ENCODE peak calls at places on chromosomes 13 and 19, in eight cellular contexts. One of them, this sample, is unnamed.

GRCh38 chr19:18756896-18757295 is 34.2 kb downstream of the COMP start:
- DNase-seq in heart left ventricle: no peak
- DNase-seq in breast epithelium: peak
- DNase-seq in GM12864: no peak
- DNase-seq in type B pancreatic cell: no peak
- DNase-seq in endothelial cell: no peak
- DNase-seq in PC-3: no peak
- DNase-seq in HL-60: no peak
- DNase-seq in this sample: no peak

GRCh38 chr13:110342474-110342873 is 35.4 kb downstream of the COL4A2 start:
- DNase-seq in GM12864: no peak
- DNase-seq in type B pancreatic cell: no peak
- DNase-seq in breast epithelium: no peak
- DNase-seq in endothelial cell: no peak
- DNase-seq in HL-60: no peak
- DNase-seq in PC-3: no peak
- DNase-seq in heart left ventricle: no peak
- DNase-seq in this sample: no peak

GRCh38 chr13:40161008-40161694 is 505.3 kb downstream of the FOXO1 start:
- DNase-seq in endothelial cell: no peak
- DNase-seq in breast epithelium: no peak
- DNase-seq in type B pancreatic cell: no peak
- DNase-seq in GM12864: no peak
- DNase-seq in HL-60: no peak
- DNase-seq in PC-3: no peak
- DNase-seq in heart left ventricle: no peak
- DNase-seq in this sample: peak

GRCh38 chr19:11560404-11560988 is 1.5 kb upstream of the ELOF1 start:
- DNase-seq in breast epithelium: no peak
- DNase-seq in type B pancreatic cell: no peak
- DNase-seq in GM12864: peak
- DNase-seq in heart left ventricle: no peak
- DNase-seq in PC-3: peak
- DNase-seq in endothelial cell: peak
- DNase-seq in HL-60: peak
- DNase-seq in this sample: no peak

GRCh38 chr13:76812971-76813691 is 73.1 kb downstream of the KCTD12 start:
- DNase-seq in type B pancreatic cell: no peak
- DNase-seq in PC-3: no peak
- DNase-seq in HL-60: no peak
- DNase-seq in breast epithelium: peak
- DNase-seq in heart left ventricle: no peak
- DNase-seq in endothelial cell: no peak
- DNase-seq in GM12864: no peak
- DNase-seq in this sample: peak

GRCh38 chr13:101127741-101128353 is 288.5 kb downstream of the NALCN start:
- DNase-seq in GM12864: no peak
- DNase-seq in PC-3: peak
- DNase-seq in endothelial cell: peak
- DNase-seq in type B pancreatic cell: no peak
- DNase-seq in HL-60: no peak
- DNase-seq in heart left ventricle: no peak
- DNase-seq in breast epithelium: no peak
- DNase-seq in this sample: no peak

GRCh38 chr19:39805120-39805519 is 26.5 kb downstream of the LEUTX start:
- DNase-seq in endothelial cell: no peak
- DNase-seq in breast epithelium: no peak
- DNase-seq in type B pancreatic cell: no peak
- DNase-seq in heart left ventricle: no peak
- DNase-seq in HL-60: no peak
- DNase-seq in PC-3: no peak
- DNase-seq in GM12864: no peak
- DNase-seq in this sample: no peak

GRCh38 chr13:45809810-45810394 is 41.7 kb downstream of the SIAH3 start:
- DNase-seq in type B pancreatic cell: no peak
- DNase-seq in GM12864: no peak
- DNase-seq in PC-3: no peak
- DNase-seq in breast epithelium: no peak
- DNase-seq in endothelial cell: no peak
- DNase-seq in HL-60: no peak
- DNase-seq in heart left ventricle: no peak
- DNase-seq in this sample: no peak

GRCh38 chr13:66216723-66217122 is 1013.4 kb downstream of the PCDH9 start:
- DNase-seq in breast epithelium: no peak
- DNase-seq in GM12864: no peak
- DNase-seq in type B pancreatic cell: no peak
- DNase-seq in PC-3: no peak
- DNase-seq in heart left ventricle: no peak
- DNase-seq in endothelial cell: no peak
- DNase-seq in HL-60: no peak
- DNase-seq in this sample: no peak

GRCh38 chr19:47239152-47239551 is 8.2 kb upstream of the BBC3 start:
- DNase-seq in PC-3: no peak
- DNase-seq in breast epithelium: no peak
- DNase-seq in type B pancreatic cell: no peak
- DNase-seq in HL-60: no peak
- DNase-seq in GM12864: no peak
- DNase-seq in endothelial cell: no peak
- DNase-seq in heart left ventricle: no peak
- DNase-seq in this sample: no peak

GRCh38 chr19:17490411-17490810 is 20.1 kb downstream of the SLC27A1 start:
- DNase-seq in type B pancreatic cell: no peak
- DNase-seq in endothelial cell: no peak
- DNase-seq in HL-60: no peak
- DNase-seq in GM12864: no peak
- DNase-seq in heart left ventricle: no peak
- DNase-seq in PC-3: no peak
- DNase-seq in breast epithelium: no peak
- DNase-seq in this sample: no peak

GRCh38 chr19:17486545-17486944 is 16.2 kb downstream of the SLC27A1 start:
- DNase-seq in heart left ventricle: no peak
- DNase-seq in PC-3: no peak
- DNase-seq in breast epithelium: no peak
- DNase-seq in endothelial cell: no peak
- DNase-seq in HL-60: no peak
- DNase-seq in type B pancreatic cell: no peak
- DNase-seq in GM12864: no peak
- DNase-seq in this sample: no peak

GRCh38 chr19:17487240-17488121 is 17.2 kb downstream of the SLC27A1 start:
- DNase-seq in PC-3: no peak
- DNase-seq in GM12864: no peak
- DNase-seq in heart left ventricle: no peak
- DNase-seq in HL-60: no peak
- DNase-seq in breast epithelium: no peak
- DNase-seq in type B pancreatic cell: no peak
- DNase-seq in endothelial cell: no peak
- DNase-seq in this sample: no peak

GRCh38 chr19:17489392-17490030 is 19.2 kb downstream of the SLC27A1 start:
- DNase-seq in type B pancreatic cell: no peak
- DNase-seq in endothelial cell: peak
- DNase-seq in heart left ventricle: no peak
- DNase-seq in GM12864: no peak
- DNase-seq in HL-60: no peak
- DNase-seq in PC-3: no peak
- DNase-seq in breast epithelium: no peak
- DNase-seq in this sample: no peak

DNA sequence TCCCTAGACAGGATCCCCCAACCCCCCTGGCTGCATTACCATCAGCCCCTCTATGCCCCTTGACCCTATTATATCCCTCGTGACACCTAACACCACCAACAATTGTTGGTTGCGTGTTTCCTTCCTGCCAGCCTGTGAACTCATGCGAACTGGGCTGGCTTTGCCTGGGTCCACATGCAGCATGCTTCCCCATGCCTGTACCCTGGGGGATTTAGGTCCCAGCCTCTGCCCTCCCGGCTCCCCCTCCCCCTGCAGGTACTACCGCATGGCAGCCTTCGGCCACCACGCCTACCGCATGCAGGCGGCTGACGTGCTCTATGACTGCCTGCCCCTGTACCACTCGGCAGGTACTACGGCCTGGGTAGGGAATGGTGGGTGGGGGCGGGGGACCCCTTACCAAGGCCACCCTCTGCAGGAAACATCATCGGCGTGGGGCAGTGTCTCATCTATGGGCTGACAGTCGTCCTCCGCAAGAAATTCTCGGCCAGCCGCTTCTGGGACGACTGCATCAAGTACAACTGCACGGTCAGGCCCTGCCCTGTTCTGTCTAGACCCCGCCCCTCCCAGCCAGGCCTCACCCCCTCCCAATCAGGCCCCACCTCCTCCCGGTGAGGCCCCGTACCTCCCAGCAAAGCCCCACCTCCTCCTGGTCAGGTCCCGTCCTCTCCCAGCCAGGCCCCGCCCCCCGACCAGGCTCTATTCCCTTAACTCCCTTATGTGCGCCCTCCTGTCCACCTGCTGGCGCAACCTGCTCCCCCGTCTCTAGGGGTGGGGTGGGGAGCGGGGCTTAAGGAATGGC is 18.5 kb downstream of the SLC27A1 start:
- DNase-seq in type B pancreatic cell: peak
- DNase-seq in GM12864: peak
- DNase-seq in PC-3: peak
- DNase-seq in breast epithelium: peak
- DNase-seq in endothelial cell: peak
- DNase-seq in heart left ventricle: peak
- DNase-seq in HL-60: peak
- DNase-seq in this sample: no peak
- TF ChIP-seq CTCF in type B pancreatic cell: peak
- TF ChIP-seq CTCF in GM12864: peak
- TF ChIP-seq CTCF in PC-3: peak
- TF ChIP-seq CTCF in breast epithelium: no peak
- TF ChIP-seq CTCF in endothelial cell: peak
- TF ChIP-seq CTCF in heart left ventricle: peak
- TF ChIP-seq CTCF in HL-60: no peak
- TF ChIP-seq CTCF in this sample: no peak

GRCh38 chr19:5192568-5192967 is 148.0 kb downstream of the PTPRS start:
- DNase-seq in breast epithelium: no peak
- DNase-seq in HL-60: no peak
- DNase-seq in type B pancreatic cell: no peak
- DNase-seq in heart left ventricle: no peak
- DNase-seq in endothelial cell: no peak
- DNase-seq in GM12864: no peak
- DNase-seq in PC-3: no peak
- DNase-seq in this sample: no peak
- TF ChIP-seq CTCF in breast epithelium: no peak
- TF ChIP-seq CTCF in HL-60: no peak
- TF ChIP-seq CTCF in type B pancreatic cell: no peak
- TF ChIP-seq CTCF in heart left ventricle: no peak
- TF ChIP-seq CTCF in endothelial cell: no peak
- TF ChIP-seq CTCF in GM12864: no peak
- TF ChIP-seq CTCF in PC-3: no peak
- TF ChIP-seq CTCF in this sample: no peak

DNA sequence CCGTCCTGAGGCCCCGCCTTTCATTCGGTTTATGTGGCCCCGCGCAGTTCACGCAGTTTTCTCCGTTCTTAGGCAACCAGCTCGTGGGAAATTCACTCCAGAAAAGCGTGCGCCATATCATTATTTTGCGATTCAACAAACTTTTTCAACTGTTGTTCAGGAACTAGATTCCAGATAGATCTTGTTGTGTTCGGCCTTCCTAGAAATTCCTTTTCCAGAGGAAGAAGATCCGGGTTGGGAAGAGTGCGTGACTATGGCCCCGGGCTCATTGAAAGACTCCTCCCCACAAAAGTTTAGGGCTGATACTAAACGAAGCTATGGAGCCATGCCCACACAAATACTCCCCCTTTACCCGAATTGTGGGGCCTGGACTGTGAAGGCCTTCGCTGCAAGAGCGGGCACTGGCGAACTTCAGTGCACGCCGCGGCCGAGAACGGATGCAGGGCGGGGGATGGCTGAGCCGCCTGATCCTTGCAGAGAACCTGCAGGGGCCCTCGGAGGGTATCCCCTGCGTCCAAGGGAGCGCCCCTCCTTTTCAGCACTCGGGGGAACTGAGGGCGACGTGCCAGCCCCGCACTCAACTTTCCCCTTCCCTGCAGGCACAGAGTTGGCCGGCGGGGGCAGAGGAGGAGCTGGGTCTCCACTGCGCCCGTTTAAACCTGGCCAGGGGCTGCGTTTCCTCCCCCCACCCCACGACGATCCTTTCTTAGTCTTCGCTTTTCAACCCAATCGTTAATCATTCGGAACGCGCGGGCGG is 904 bp upstream of the SOX1 start:
- DNase-seq in GM12864: no peak
- DNase-seq in endothelial cell: no peak
- DNase-seq in heart left ventricle: no peak
- DNase-seq in PC-3: no peak
- DNase-seq in HL-60: no peak
- DNase-seq in type B pancreatic cell: no peak
- DNase-seq in breast epithelium: no peak
- DNase-seq in this sample: no peak
- TF ChIP-seq CTCF in GM12864: no peak
- TF ChIP-seq CTCF in endothelial cell: no peak
- TF ChIP-seq CTCF in heart left ventricle: no peak
- TF ChIP-seq CTCF in PC-3: no peak
- TF ChIP-seq CTCF in HL-60: no peak
- TF ChIP-seq CTCF in type B pancreatic cell: peak
- TF ChIP-seq CTCF in breast epithelium: no peak
- TF ChIP-seq CTCF in this sample: no peak

GRCh38 chr19:24086974-24087595 is at the start of gene ZNF254:
- DNase-seq in type B pancreatic cell: peak
- DNase-seq in heart left ventricle: peak
- DNase-seq in PC-3: peak
- DNase-seq in GM12864: peak
- DNase-seq in HL-60: peak
- DNase-seq in endothelial cell: peak
- DNase-seq in breast epithelium: peak
- DNase-seq in this sample: peak
- TF ChIP-seq CTCF in type B pancreatic cell: no peak
- TF ChIP-seq CTCF in heart left ventricle: no peak
- TF ChIP-seq CTCF in PC-3: no peak
- TF ChIP-seq CTCF in GM12864: no peak
- TF ChIP-seq CTCF in HL-60: no peak
- TF ChIP-seq CTCF in endothelial cell: no peak
- TF ChIP-seq CTCF in breast epithelium: no peak
- TF ChIP-seq CTCF in this sample: no peak

GRCh38 chr13:30580852-30581502 is 36.7 kb upstream of the USPL1 start:
- DNase-seq in endothelial cell: no peak
- DNase-seq in HL-60: no peak
- DNase-seq in PC-3: peak
- DNase-seq in type B pancreatic cell: no peak
- DNase-seq in heart left ventricle: no peak
- DNase-seq in GM12864: no peak
- DNase-seq in breast epithelium: no peak
- DNase-seq in this sample: no peak

GRCh38 chr13:30584332-30584731 is 33.4 kb upstream of the USPL1 start:
- DNase-seq in GM12864: no peak
- DNase-seq in endothelial cell: no peak
- DNase-seq in PC-3: no peak
- DNase-seq in type B pancreatic cell: no peak
- DNase-seq in heart left ventricle: no peak
- DNase-seq in HL-60: no peak
- DNase-seq in breast epithelium: no peak
- DNase-seq in this sample: no peak

GRCh38 chr13:30585748-30586262 is 31.9 kb upstream of the USPL1 start:
- DNase-seq in heart left ventricle: no peak
- DNase-seq in endothelial cell: no peak
- DNase-seq in PC-3: peak
- DNase-seq in type B pancreatic cell: no peak
- DNase-seq in breast epithelium: no peak
- DNase-seq in HL-60: no peak
- DNase-seq in GM12864: no peak
- DNase-seq in this sample: no peak

GRCh38 chr13:30577381-30577780 is 40.3 kb upstream of the USPL1 start:
- DNase-seq in PC-3: peak
- DNase-seq in type B pancreatic cell: no peak
- DNase-seq in breast epithelium: no peak
- DNase-seq in heart left ventricle: no peak
- DNase-seq in GM12864: peak
- DNase-seq in HL-60: peak
- DNase-seq in endothelial cell: no peak
- DNase-seq in this sample: no peak

GRCh38 chr13:30581582-30581981 is 36.1 kb upstream of the USPL1 start:
- DNase-seq in GM12864: no peak
- DNase-seq in type B pancreatic cell: no peak
- DNase-seq in breast epithelium: no peak
- DNase-seq in HL-60: peak
- DNase-seq in endothelial cell: peak
- DNase-seq in PC-3: peak
- DNase-seq in heart left ventricle: no peak
- DNase-seq in this sample: no peak
- TF ChIP-seq CTCF in GM12864: peak
- TF ChIP-seq CTCF in type B pancreatic cell: peak
- TF ChIP-seq CTCF in breast epithelium: no peak
- TF ChIP-seq CTCF in HL-60: no peak
- TF ChIP-seq CTCF in endothelial cell: no peak
- TF ChIP-seq CTCF in PC-3: peak
- TF ChIP-seq CTCF in heart left ventricle: peak
- TF ChIP-seq CTCF in this sample: no peak

This sample was measured in ascending aorta.